ENCODE peak calls at places on chromosomes 5 and 9, in nine cellular contexts. G is COLO829; T is ELF-1; B is activated T-cell treated with anti-CD3 and anti-CD28 coated beads, Interleukin-2, amount 50 U/mL, for 24 hours; M is ascending aorta; A is CD8-positive, alpha-beta T cell; I is NCI-H446; N is PC-9; F is sciatic nerve. X is an unnamed sample.

GRCh38 chr5:154475613-154476342 is 2.2 kb downstream of the HAND1 start:
- DNase-seq in N (no peak), T (peak; percentile 62), F (no peak), A (no peak), G (no peak), M (no peak), I (no peak), B (peak; percentile 51), X (no peak)

GRCh38 chr5:157253547-157253946 is 12.4 kb upstream of the CYFIP2 start:
- DNase-seq in G (peak; percentile 44), T (peak; percentile 51), A (no peak), N (no peak), I (peak; percentile 48), B (no peak), F (peak; percentile 68), M (no peak), X (no peak)

GRCh38 chr5:94689871-94690270 is 71.4 kb downstream of the SLF1 start:
- DNase-seq in N (no peak), F (no peak), T (no peak), I (peak; percentile 62), B (no peak), A (no peak), M (no peak), G (no peak), X (no peak)

GRCh38 chr5:172178301-172179031 is 9.6 kb downstream of the STK10 start:
- DNase-seq in T (peak; percentile 36), B (peak; percentile 72), I (no peak), F (no peak), G (no peak), M (no peak), N (no peak), A (peak; percentile 35), X (no peak)

GRCh38 chr5:143412656-143413342 is 9.3 kb upstream of the NR3C1 start:
- DNase-seq in G (no peak), N (peak; percentile 55), T (no peak), F (no peak), B (no peak), M (no peak), I (no peak), A (no peak), X (no peak)

GRCh38 chr5:132961887-132962286 is 1.5 kb downstream of the AFF4 start:
- DNase-seq in F (no peak), B (no peak), A (no peak), G (no peak), I (peak; percentile 1), N (no peak), M (no peak), T (no peak), X (no peak)

GRCh38 chr5:10333154-10334006 is 20.1 kb upstream of the MARCHF6 start:
- DNase-seq in A (no peak), T (peak; percentile 58), F (peak; percentile 69), G (no peak), M (no peak), B (peak; percentile 44), N (no peak), I (no peak), X (no peak)

GRCh38 chr9:79134654-79135053 is 437.1 kb upstream of the TLE4 start:
- DNase-seq in B (no peak), F (no peak), A (no peak), G (no peak), N (no peak), I (no peak), T (peak; percentile 60), M (no peak), X (no peak)

GRCh38 chr9:137697193-137697592 is 78.4 kb downstream of the EHMT1 start:
- DNase-seq in T (no peak), I (no peak), N (no peak), M (no peak), G (no peak), A (no peak), B (no peak), F (no peak), X (no peak)

GRCh38 chr9:136695435-136695895 is 8.2 kb upstream of the AGPAT2 start:
- DNase-seq in N (peak; percentile 95), G (no peak), T (no peak), A (no peak), M (no peak), I (peak; percentile 15), B (no peak), F (no peak), X (no peak)

GRCh38 chr5:135695656-135696055 is 116.9 kb upstream of the CXCL14 start:
- DNase-seq in G (no peak), T (no peak), I (no peak), N (no peak), A (no peak), M (no peak), F (no peak), B (no peak), X (no peak)

X was measured in anterior cingulate cortex.